ENCODE peak calls at places on chromosomes 1 and 21, in four cellular contexts. Z, W, B and V are unnamed samples.

GRCh38 chr1:1110561-1110971 is 5.3 kb downstream of the C1orf159 start:
- DNase-seq in Z (no peak), W (no peak), B (no peak), V (no peak)

GRCh38 chr1:94765958-94766357 is 54.2 kb upstream of the SLC44A3 start:
- DNase-seq in Z (no peak), W (no peak), B (no peak), V (no peak)

GRCh38 chr1:2166254-2166653 is 28.3 kb downstream of the FAAP20 start:
- DNase-seq in Z (no peak), W (no peak), B (no peak), V (no peak)

GRCh38 chr1:7538033-7538432 is 233.1 kb upstream of the VAMP3 start:
- DNase-seq in Z (no peak), W (peak; percentile 65), B (no peak), V (no peak)

GRCh38 chr1:204323887-204324286 is 35.8 kb downstream of the PLEKHA6 start:
- DNase-seq in Z (no peak), W (peak; percentile 77), B (peak; percentile 85), V (no peak)

GRCh38 chr1:97824644-97825043 is 96.2 kb downstream of the DPYD start:
- DNase-seq in Z (no peak), W (no peak), B (no peak), V (no peak)

GRCh38 chr21:31554511-31555022 is 104.9 kb upstream of the SOD1 start:
- DNase-seq in Z (no peak), W (peak; percentile 86), B (no peak), V (no peak)

GRCh38 chr1:4081806-4082645 is 182.0 kb upstream of the C1orf174 start:
- DNase-seq in Z (no peak), W (no peak), B (no peak), V (no peak)

GRCh38 chr1:44740179-44740617 is 561 bp downstream of the KIF2C start:
- DNase-seq in Z (no peak), W (no peak), B (no peak), V (no peak)

GRCh38 chr21:42696026-42696380 is 42.6 kb downstream of the PDE9A start:
- DNase-seq in Z (no peak), W (no peak), B (no peak), V (no peak)

GRCh38 chr1:147504801-147505303 is 36.4 kb upstream of the BCL9 start:
- DNase-seq in Z (no peak), W (peak; percentile 62), B (peak; percentile 47), V (no peak)

GRCh38 chr1:174021611-174022079 is 512 bp downstream of the RC3H1 start:
- DNase-seq in Z (no peak), W (peak; percentile 66), B (peak; percentile 78), V (no peak)

GRCh38 chr1:238647877-238648276 is 738.5 kb upstream of the CHRM3 start:
- DNase-seq in Z (no peak), W (peak; percentile 100), B (peak; percentile 70), V (no peak)

GRCh38 chr21:27571706-27572105 is 604.8 kb upstream of the ADAMTS5 start:
- DNase-seq in Z (no peak), W (peak; percentile 85), B (no peak), V (no peak)

GRCh38 chr1:199362996-199363395 is 664.5 kb upstream of the NR5A2 start:
- DNase-seq in Z (no peak), W (no peak), B (no peak), V (no peak)

GRCh38 chr1:44531785-44532566 is 126.9 kb downstream of the RNF220 start:
- DNase-seq in Z (no peak), W (peak; percentile 76), B (peak; percentile 39), V (no peak)

GRCh38 chr1:158652721-158653334 is 33.7 kb downstream of the SPTA1 start:
- DNase-seq in Z (no peak), W (no peak), B (no peak), V (no peak)

GRCh38 chr1:151803915-151804314 is 1.3 kb downstream of the LINGO4 start:
- DNase-seq in Z (no peak), W (no peak), B (no peak), V (no peak)

GRCh38 chr1:213327318-213327667 is 276.3 kb downstream of the RPS6KC1 start:
- DNase-seq in Z (no peak), W (peak; percentile 93), B (peak; percentile 58), V (no peak)

GRCh38 chr1:22048351-22049192 is 3.9 kb upstream of the CDC42 start:
- DNase-seq in Z (no peak), W (no peak), B (no peak), V (no peak)

GRCh38 chr21:36955783-36956182 is 10.7 kb downstream of the HLCS start:
- DNase-seq in Z (no peak), W (no peak), B (no peak), V (no peak)

GRCh38 chr1:233608988-233609387 is 4.9 kb upstream of the KCNK1 start:
- DNase-seq in Z (no peak), W (no peak), B (no peak), V (no peak)

GRCh38 chr21:46056450-46056903 is 41.4 kb upstream of the COL6A2 start:
- DNase-seq in Z (no peak), W (peak; percentile 93), B (peak; percentile 70), V (no peak)

GRCh38 chr1:220511785-220512184 is 16.2 kb upstream of the MARK1 start:
- DNase-seq in Z (no peak), W (no peak), B (peak; percentile 35), V (no peak)

GRCh38 chr1:161382214-161383019 is 14.7 kb upstream of the CFAP126 start:
- DNase-seq in Z (no peak), W (peak; percentile 80), B (peak; percentile 71), V (no peak)

GRCh38 chr1:35264861-35265260 is 3.6 kb upstream of the ZMYM4 start:
- DNase-seq in Z (no peak), W (peak; percentile 61), B (no peak), V (no peak)

GRCh38 chr1:99969729-99970591 is at the start of gene SLC35A3:
- DNase-seq in Z (peak; percentile 91), W (peak; percentile 69), B (peak; percentile 88), V (no peak)

GRCh38 chr1:28259935-28260802 is 851 bp downstream of the SESN2 start:
- DNase-seq in Z (peak; percentile 79), W (peak; percentile 93), B (peak; percentile 89), V (peak; percentile 93)

GRCh38 chr1:28775121-28775942 is 36.6 kb upstream of the OPRD1 start:
- DNase-seq in Z (peak; percentile 85), W (peak; percentile 17), B (peak; percentile 30), V (no peak)

GRCh38 chr1:227225715-227226346 is 92.5 kb downstream of the CDC42BPA start:
- DNase-seq in Z (no peak), W (peak; percentile 86), B (no peak), V (no peak)

GRCh38 chr21:28229811-28230210 is 762.9 kb downstream of the LTN1 start:
- DNase-seq in Z (no peak), W (peak; percentile 70), B (no peak), V (no peak)

GRCh38 chr1:68140536-68140935 is 90.1 kb upstream of the DIRAS3 start:
- DNase-seq in Z (no peak), W (peak; percentile 75), B (no peak), V (no peak)

GRCh38 chr1:8736927-8737326 is 80.5 kb downstream of the RERE start:
- DNase-seq in Z (no peak), W (peak; percentile 36), B (no peak), V (no peak)

GRCh38 chr1:115469703-115470476 is 131.8 kb upstream of the NGF start:
- DNase-seq in Z (peak; percentile 59), W (peak; percentile 80), B (peak; percentile 68), V (peak; percentile 58)

GRCh38 chr1:228177936-228178710 is 12.5 kb downstream of the IBA57 start:
- DNase-seq in Z (no peak), W (no peak), B (no peak), V (no peak)

GRCh38 chr1:154624756-154625643 is 17.0 kb upstream of the ADAR start:
- DNase-seq in Z (no peak), W (peak; percentile 97), B (no peak), V (no peak)

GRCh38 chr1:100794719-100795645 is 75.4 kb downstream of the VCAM1 start:
- DNase-seq in Z (no peak), W (peak; percentile 77), B (no peak), V (no peak)

GRCh38 chr1:38240626-38241025 is 194.0 kb upstream of the POU3F1 start:
- DNase-seq in Z (no peak), W (no peak), B (no peak), V (no peak)

GRCh38 chr1:39657923-39658485 is 13.9 kb downstream of the NT5C1A start:
- DNase-seq in Z (peak; percentile 84), W (peak; percentile 49), B (peak; percentile 82), V (no peak)

GRCh38 chr1:118783095-118783758 is 204.9 kb downstream of the TBX15 start:
- DNase-seq in Z (no peak), W (no peak), B (no peak), V (no peak)

GRCh38 chr1:150065184-150065871 is 2.2 kb upstream of the VPS45 start:
- DNase-seq in Z (no peak), W (peak; percentile 79), B (no peak), V (no peak)
- H3K27ac ChIP-seq in Z (no peak overlapping the region), W (no peak overlapping the region), B (no peak overlapping the region), V (peak overlapping the region; percentile 98)

GRCh38 chr1:245155186-245156040 is 628 bp downstream of the KIF26B start:
- DNase-seq in Z (no peak), W (peak; percentile 40), B (peak; percentile 40), V (no peak)

GRCh38 chr1:245153645-245154428 is 948 bp upstream of the KIF26B start:
- DNase-seq in Z (peak; percentile 30), W (peak; percentile 36), B (peak; percentile 44), V (no peak)

GRCh38 chr1:245154429-245155185 is at the start of gene KIF26B:
- DNase-seq in Z (peak; percentile 37), W (peak; percentile 73), B (peak; percentile 79), V (no peak)

GRCh38 chr1:245156041-245156735 is 1.4 kb downstream of the KIF26B start:
- DNase-seq in Z (peak; percentile 91), W (peak; percentile 71), B (peak; percentile 95), V (no peak)

GRCh38 chr1:245156736-245157505 is 2.1 kb downstream of the KIF26B start:
- DNase-seq in Z (no peak), W (peak; percentile 62), B (peak; percentile 47), V (no peak)
- H3K4me3 ChIP-seq in Z (peak overlapping the region; percentile 45), W (peak overlapping the region; percentile 78), B (peak overlapping the region; percentile 91), V (peak overlapping the region; percentile 58)

GRCh38 chr21:22981819-22982218 is 1983.6 kb downstream of the NCAM2 start:
- DNase-seq in Z (no peak), W (no peak), B (no peak), V (no peak)
- H3K4me1 ChIP-seq in Z (no peaks in the 10 kb centered on the region), W (no peaks in the 10 kb centered on the region), B (no peaks in the 10 kb centered on the region), V (no peaks in the 10 kb centered on the region)

DNA sequence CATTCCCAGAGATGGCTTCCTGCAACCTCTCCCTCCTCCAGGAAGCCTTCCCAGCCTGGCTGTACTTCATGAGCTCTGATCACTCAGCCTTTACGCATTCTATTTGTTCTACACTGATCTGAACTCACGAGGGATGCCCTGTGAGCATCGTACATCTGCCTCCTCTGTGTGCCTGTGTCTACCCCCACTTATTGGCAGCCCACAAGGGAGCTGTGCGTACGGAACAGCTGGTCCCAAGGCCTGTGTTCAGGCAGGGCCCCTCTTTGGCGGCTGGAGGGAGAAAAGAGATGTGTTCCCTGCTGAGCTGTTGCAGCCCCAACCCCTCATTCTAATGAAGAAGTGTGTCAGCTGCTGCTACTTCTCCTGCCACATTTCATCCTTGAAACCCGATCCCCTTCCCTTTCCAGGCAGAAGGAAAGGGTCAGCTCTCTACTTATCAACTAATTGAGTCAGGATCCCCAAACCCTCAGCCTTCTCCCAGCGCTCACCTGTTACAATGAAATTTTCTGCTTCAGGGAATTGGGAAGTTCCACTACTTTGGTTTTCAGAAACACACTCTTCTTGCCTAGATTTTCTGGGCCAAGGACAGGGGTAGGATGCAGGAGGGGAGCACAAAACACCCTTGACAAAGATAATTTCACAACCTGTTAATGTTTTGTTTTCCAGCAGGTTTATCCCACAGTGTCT is 3.2 kb downstream of the INKA2 start:
- DNase-seq in Z (no peak), W (peak; percentile 26), B (no peak), V (peak; percentile 79)
- H3K27ac ChIP-seq in Z (no peak overlapping the region), W (peak overlapping the region; percentile 83), B (no peak overlapping the region), V (no peak overlapping the region)